ENCODE peak calls at places on chromosomes 12 and 14, in four cellular contexts. K is testis, U is tibial artery, M is uterus. Q is an unnamed sample. For H3K4me1 and H3K9me3, the result is how much of the 10 kb centered on the place peaks cover.

GRCh38 chr14:49584058-49584457 is 2.1 kb downstream of the RPS29 start:
- DNase-seq in K (no peak), U (no peak), M (no peak), Q (no peak)

GRCh38 chr14:55077691-55078151 is 26.3 kb downstream of the MAPK1IP1L start:
- DNase-seq in K (peak), U (no peak), M (no peak), Q (no peak)

GRCh38 chr12:60070541-60070940 is 474.7 kb downstream of the SLC16A7 start:
- DNase-seq in K (no peak), U (no peak), M (no peak), Q (no peak)

GRCh38 chr12:68587448-68587873 is 23.2 kb upstream of the RAP1B start:
- DNase-seq in K (no peak), U (no peak), M (no peak), Q (no peak)

GRCh38 chr14:102111101-102111500 is 24.3 kb upstream of the HSP90AA1 start:
- DNase-seq in K (no peak), U (no peak), M (no peak), Q (no peak)

GRCh38 chr12:9074484-9075140 is 41.1 kb downstream of the A2M start:
- DNase-seq in K (no peak), U (no peak), M (no peak), Q (no peak)

GRCh38 chr12:52821826-52822660 is 8.1 kb upstream of the KRT4 start:
- DNase-seq in K (no peak), U (no peak), M (no peak), Q (peak)

GRCh38 chr14:67722293-67722692 is 20.6 kb downstream of the RDH12 start:
- DNase-seq in K (peak), U (peak), M (peak), Q (peak)

GRCh38 chr14:88233915-88234314 is 89.2 kb downstream of the KCNK10 start:
- DNase-seq in K (peak), U (no peak), M (no peak), Q (no peak)

GRCh38 chr14:74988131-74988530 is 14.6 kb upstream of the EIF2B2 start:
- DNase-seq in K (no peak), U (no peak), M (no peak), Q (peak)

GRCh38 chr12:1797011-1797901 is 23.1 kb upstream of the LRTM2 start:
- DNase-seq in K (peak), U (peak), M (peak), Q (no peak)

GRCh38 chr12:80794506-80794905 is 77.8 kb downstream of the MYF5 start:
- DNase-seq in K (no peak), U (no peak), M (no peak), Q (peak)

GRCh38 chr12:120720234-120720968 is 5.2 kb upstream of the ACADS start:
- DNase-seq in K (no peak), U (no peak), M (no peak), Q (peak)

GRCh38 chr12:52947738-52948423 is 1.0 kb upstream of the KRT18 start:
- DNase-seq in K (no peak), U (no peak), M (no peak), Q (no peak)

GRCh38 chr14:23865502-23865901 is 88.1 kb upstream of the DHRS4 start:
- DNase-seq in K (no peak), U (no peak), M (no peak), Q (no peak)

GRCh38 chr12:121795029-121795977 is 1.8 kb upstream of the RHOF start:
- DNase-seq in K (peak), U (peak), M (peak), Q (peak)
- H3K4me3 ChIP-seq in K (no peak), U (peak), M (peak), Q (peak)

GRCh38 chr14:59280961-59281360 is 92.5 kb downstream of the DAAM1 start:
- DNase-seq in K (no peak), U (no peak), M (no peak), Q (no peak)
- H3K4me1 ChIP-seq in K (under half), U (under half), M (under half), Q (under half)

GRCh38 chr12:83690465-83690864 is 1003.8 kb downstream of the TMTC2 start:
- DNase-seq in K (no peak), U (no peak), M (no peak), Q (no peak)
- H3K9me3 ChIP-seq in K (under half), U (under half), M (under half), Q (under half)

GRCh38 chr12:77754086-77754485 is 76.6 kb upstream of the NAV3 start:
- DNase-seq in K (no peak), U (no peak), M (no peak), Q (no peak)
- H3K4me3 ChIP-seq in K (no peak), U (no peak), M (no peak), Q (no peak)